ENCODE peak calls at places on chromosomes 13 and 19, in five cellular contexts. J is choroid plexus epithelial cell, O is activated gamma-delta T cell treated with Interleukin-2 at 50 U/mL for 16 hours, E is endodermal cell, L is GM20000. A is an unnamed sample.

GRCh38 chr13:82298110-82298509 is 1584.2 kb downstream of the SLITRK1 start:
- DNase-seq in J (no peak), E (no peak), L (no peak), O (no peak), A (no peak)

GRCh38 chr13:109698779-109699178 is 87.6 kb downstream of the IRS2 start:
- DNase-seq in L (no peak), J (peak), O (no peak), E (no peak), A (no peak)

GRCh38 chr13:46683879-46684278 is 113.1 kb downstream of the ESD start:
- DNase-seq in J (no peak), E (no peak), L (no peak), O (no peak), A (no peak)

GRCh38 chr19:11096210-11096841 is 7.1 kb downstream of the LDLR start:
- DNase-seq in E (no peak), J (peak), L (peak), O (no peak), A (peak)

GRCh38 chr19:53868091-53868891 is 608 bp downstream of the MYADM start:
- DNase-seq in J (peak), L (peak), O (peak), E (peak), A (peak)

GRCh38 chr19:10625762-10626138 is 397 bp downstream of the SLC44A2 start:
- DNase-seq in J (no peak), L (peak), O (no peak), E (peak), A (no peak)

GRCh38 chr19:34985249-34986022 is 14.7 kb upstream of the GRAMD1A start:
- DNase-seq in L (no peak), O (peak), E (peak), J (peak), A (peak)

GRCh38 chr13:49329831-49330545 is 82.3 kb downstream of the CDADC1 start:
- DNase-seq in O (no peak), J (no peak), L (no peak), E (no peak), A (no peak)

GRCh38 chr13:28467886-28468519 is 26.9 kb downstream of the FLT1 start:
- DNase-seq in O (no peak), J (no peak), L (peak), E (no peak), A (no peak)

GRCh38 chr13:52348081-52348480 is 57.9 kb downstream of the THSD1 start:
- DNase-seq in O (no peak), E (no peak), L (no peak), J (peak), A (no peak)

GRCh38 chr13:33260168-33261098 is 25.1 kb downstream of the STARD13 start:
- DNase-seq in O (no peak), L (no peak), E (no peak), J (peak), A (no peak)

GRCh38 chr13:24459234-24459633 is 53.3 kb downstream of the PARP4 start:
- DNase-seq in J (peak), E (no peak), L (peak), O (no peak), A (no peak)

GRCh38 chr13:90793261-90793785 is 554.2 kb upstream of the MIR17HG start:
- DNase-seq in L (no peak), J (peak), E (no peak), O (no peak), A (no peak)

GRCh38 chr19:51107406-51108065 is 673 bp downstream of the CTU1 start:
- DNase-seq in L (no peak), E (no peak), O (no peak), J (peak), A (no peak)

GRCh38 chr19:15210323-15210774 is 9.6 kb upstream of the NOTCH3 start:
- DNase-seq in L (no peak), O (no peak), E (no peak), J (no peak), A (peak)

GRCh38 chr13:98480915-98481510 is 95.9 kb downstream of the STK24 start:
- DNase-seq in E (no peak), J (peak), O (no peak), L (peak), A (peak)

GRCh38 chr13:114118763-114119123 is 13.7 kb downstream of the RASA3 start:
- DNase-seq in J (peak), E (no peak), O (no peak), L (no peak), A (no peak)

GRCh38 chr13:27790523-27790922 is 1.8 kb upstream of the GSX1 start:
- DNase-seq in E (no peak), L (no peak), J (no peak), O (no peak), A (no peak)

GRCh38 chr13:99105160-99105559 is 95.5 kb upstream of the UBAC2 start:
- DNase-seq in J (no peak), O (no peak), E (no peak), L (no peak), A (no peak)

GRCh38 chr19:12880551-12881171 is 588 bp downstream of the DNASE2 start:
- DNase-seq in E (no peak), L (peak), O (no peak), J (peak), A (no peak)

GRCh38 chr19:33818426-33818825 is 21.8 kb downstream of the KCTD15 start:
- DNase-seq in O (no peak), E (peak), L (peak), J (no peak), A (no peak)

GRCh38 chr13:59303433-59303832 is 860.3 kb downstream of the DIAPH3 start:
- DNase-seq in J (no peak), L (no peak), E (no peak), O (no peak), A (no peak)

GRCh38 chr13:62176051-62176450 is 760.4 kb upstream of the PCDH20 start:
- DNase-seq in L (no peak), O (no peak), J (peak), E (no peak), A (no peak)

GRCh38 chr13:41917641-41918040 is 43.3 kb downstream of the VWA8 start:
- DNase-seq in J (peak), O (no peak), L (no peak), E (no peak), A (no peak)

GRCh38 chr19:35347171-35347929 is at the start of gene FFAR1:
- DNase-seq in J (no peak), L (peak), O (no peak), E (peak), A (no peak)

GRCh38 chr19:40716031-40716654 is 543 bp downstream of the COQ8B start:
- DNase-seq in E (peak), J (peak), O (peak), L (peak), A (no peak)

A was measured in left ventricle myocardium inferior.